ENCODE peak calls at places on chromosomes 7 and 10, in seven cellular contexts. Y is H9, W is neuronal stem cell, D is IMR-90, I is mesendoderm, E is mesenchymal stem cell, F is H1. P is an unnamed sample.

GRCh38 chr10:18400201-18400910 is 251.0 kb downstream of the NSUN6 start:
- DNase-seq in W (no peak), D (peak), I (peak), E (no peak), Y (peak), F (no peak), P (peak)

GRCh38 chr7:47795631-47796030 is 152.6 kb downstream of the PKD1L1 start:
- DNase-seq in Y (no peak), W (no peak), F (no peak), E (peak), I (no peak), D (peak), P (peak)

GRCh38 chr10:81978238-81978637 is 103.2 kb downstream of the NRG3 start:
- DNase-seq in W (peak), F (no peak), Y (no peak), E (peak), D (no peak), I (peak), P (no peak)

GRCh38 chr7:36303202-36304098 is 86.2 kb upstream of the ANLN start:
- DNase-seq in D (peak), I (no peak), E (peak), Y (no peak), W (no peak), F (no peak), P (peak)

GRCh38 chr10:123800299-123800698 is 91.3 kb downstream of the CPXM2 start:
- DNase-seq in Y (no peak), E (no peak), W (no peak), I (peak), F (peak), D (no peak), P (no peak)

GRCh38 chr7:12158334-12159060 is 52.6 kb upstream of the TMEM106B start:
- DNase-seq in W (no peak), E (peak), F (no peak), Y (no peak), I (no peak), D (peak), P (no peak)

GRCh38 chr7:82428186-82428961 is 15.2 kb downstream of the CACNA2D1 start:
- DNase-seq in D (peak), Y (no peak), W (no peak), I (no peak), F (no peak), E (peak), P (no peak)

GRCh38 chr7:126529833-126530232 is 722.9 kb downstream of the GRM8 start:
- DNase-seq in F (no peak), E (no peak), Y (no peak), W (no peak), D (no peak), I (no peak), P (no peak)

GRCh38 chr7:106484562-106484961 is 176.4 kb downstream of the CCDC71L start:
- DNase-seq in Y (no peak), E (peak), F (no peak), I (no peak), W (no peak), D (peak), P (no peak)

GRCh38 chr7:143494622-143495021 is 16.9 kb downstream of the TAS2R41 start:
- DNase-seq in E (no peak), W (no peak), I (peak), Y (no peak), D (peak), F (no peak), P (peak)

GRCh38 chr7:34544621-34545020 is 113.4 kb upstream of the NPSR1 start:
- DNase-seq in I (no peak), F (no peak), E (no peak), D (no peak), Y (no peak), W (no peak), P (no peak)

GRCh38 chr7:122303971-122304603 is 463 bp downstream of the FEZF1 start:
- DNase-seq in D (no peak), I (peak), F (no peak), W (no peak), Y (peak), E (no peak), P (peak)

GRCh38 chr7:77657427-77658331 is 38.6 kb upstream of the RSBN1L start:
- DNase-seq in D (peak), W (no peak), E (peak), F (no peak), I (peak), Y (no peak), P (peak)

GRCh38 chr10:44659350-44659749 is 251.8 kb upstream of the TMEM72 start:
- DNase-seq in Y (no peak), F (no peak), I (no peak), D (no peak), W (no peak), E (no peak), P (no peak)

GRCh38 chr10:44660271-44660670 is 250.9 kb upstream of the TMEM72 start:
- DNase-seq in W (no peak), D (peak), Y (no peak), I (no peak), E (no peak), F (no peak), P (no peak)

DNA sequence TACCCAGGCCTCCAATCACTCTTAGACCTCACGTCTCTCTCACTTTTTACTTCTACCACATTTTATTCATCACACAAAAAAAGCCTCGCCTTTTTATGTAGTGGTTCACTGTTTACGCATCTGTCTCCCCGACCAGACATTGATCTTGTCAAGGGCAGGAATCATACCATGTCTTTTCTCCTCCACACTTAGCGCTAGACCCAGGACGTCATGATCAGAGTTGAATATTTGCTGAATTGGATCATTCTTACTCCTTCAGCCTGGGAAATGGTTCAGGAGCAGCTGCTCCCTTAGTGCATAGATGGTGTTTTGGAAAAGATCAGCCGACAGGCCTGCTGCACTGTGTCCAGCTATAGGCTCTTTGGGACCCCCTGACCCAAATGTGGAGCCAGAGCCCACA is 249.1 kb upstream of the TMEM72 start:
- DNase-seq in D (peak), Y (no peak), E (peak), F (no peak), I (no peak), W (no peak), P (no peak)
- H2BK120ac ChIP-seq in D (peak), Y (no peak), E (no peak), F (no peak), I (no peak), W (no peak), P (no peak)

DNA sequence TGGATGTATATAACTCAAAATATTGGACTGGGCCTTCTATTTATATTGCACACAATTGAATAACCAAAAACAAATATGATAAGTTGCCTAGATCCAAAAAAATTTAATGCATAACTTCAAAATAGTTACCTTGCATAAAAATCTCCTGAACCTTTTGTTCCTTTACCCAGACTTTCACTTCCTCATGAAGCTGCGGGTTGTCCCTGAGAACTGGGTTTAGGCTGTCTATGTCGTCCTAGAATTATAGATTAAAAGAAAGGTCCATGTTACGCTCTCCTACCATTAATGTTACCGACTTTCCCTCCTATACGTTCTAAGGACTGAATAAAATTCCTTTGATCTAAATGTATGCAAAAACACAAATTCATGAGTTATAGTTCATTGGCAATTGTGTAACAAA is 86.6 kb downstream of the NRBF2 start:
- DNase-seq in E (no peak), W (no peak), F (no peak), D (no peak), I (no peak), Y (no peak), P (no peak)
- H2BK120ac ChIP-seq in E (no peak), W (no peak), F (no peak), D (no peak), I (no peak), Y (no peak), P (no peak)

GRCh38 chr10:58451490-58451889 is 61.2 kb upstream of the BICC1 start:
- DNase-seq in D (no peak), F (no peak), W (no peak), E (no peak), I (no peak), Y (no peak), P (no peak)
- H2BK120ac ChIP-seq in D (peak), F (no peak), W (no peak), E (no peak), I (no peak), Y (no peak), P (no peak)

DNA sequence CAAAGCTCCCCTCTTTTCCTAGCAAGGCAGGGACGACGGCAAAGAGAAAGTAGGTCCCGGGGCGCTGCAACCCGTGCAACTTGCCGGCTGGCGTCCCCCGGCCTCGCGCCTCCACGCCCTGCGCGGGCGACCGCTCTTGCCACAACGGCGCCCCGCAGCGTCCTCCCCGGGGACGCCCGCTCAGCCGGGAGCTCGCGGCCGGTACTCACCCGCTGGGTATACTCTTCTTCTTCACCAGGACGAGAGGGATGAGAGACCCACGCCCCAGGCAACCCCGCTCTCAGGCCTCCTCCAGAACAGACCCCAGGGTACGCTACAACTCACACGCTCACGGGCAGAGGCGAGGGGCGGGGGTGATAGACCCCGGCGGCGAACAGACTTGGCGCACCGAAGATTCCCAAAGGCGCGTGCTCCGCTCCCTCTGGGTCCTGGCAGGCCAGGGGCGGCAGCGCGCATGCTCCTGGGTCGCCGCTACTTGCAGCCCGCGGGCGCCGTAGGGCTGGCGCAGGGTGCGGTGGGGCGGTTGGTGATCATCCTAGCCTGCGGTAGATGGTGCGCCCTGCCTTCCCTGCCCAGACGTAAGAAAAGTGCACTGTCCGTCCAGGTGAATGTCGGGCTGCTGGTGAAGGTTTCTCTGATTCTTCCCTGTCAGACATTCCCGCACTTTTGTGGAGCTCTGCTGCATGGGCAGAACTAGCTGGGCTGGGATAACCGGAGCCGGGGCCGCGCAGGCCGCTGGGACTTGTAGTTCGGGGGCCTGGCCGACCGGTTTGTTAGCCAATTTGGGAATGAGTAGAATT is at the start of gene CC2D2B:
- DNase-seq in D (peak), Y (peak), W (peak), I (peak), F (peak), E (peak), P (peak)
- H2BK120ac ChIP-seq in D (peak), Y (no peak), W (peak), I (no peak), F (no peak), E (no peak), P (peak)

DNA sequence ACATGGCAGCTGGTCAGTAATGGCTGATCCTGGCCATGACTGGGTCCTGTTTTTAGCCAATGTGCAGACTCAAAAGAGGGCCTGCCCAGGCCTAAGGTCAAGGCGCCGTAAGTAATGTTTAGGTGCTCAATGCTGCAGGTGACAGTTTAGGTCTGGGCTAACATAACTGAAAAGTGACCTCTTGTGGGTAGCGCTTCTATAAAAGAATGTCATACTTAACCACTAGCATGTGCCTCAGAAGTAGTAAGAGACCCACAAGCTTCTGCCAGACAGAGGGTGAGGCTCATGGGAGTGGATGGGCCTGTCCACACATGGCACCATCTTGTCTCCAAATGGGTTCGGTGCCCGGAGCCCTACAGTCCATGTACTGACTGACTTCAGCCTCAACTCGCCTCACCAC is 90.5 kb upstream of the GSDME start:
- DNase-seq in W (no peak), D (no peak), I (no peak), F (no peak), E (no peak), Y (no peak), P (no peak)
- H2BK120ac ChIP-seq in W (no peak), D (peak), I (no peak), F (no peak), E (no peak), Y (no peak), P (no peak)